ENCODE peak calls at places on chromosomes 3 and 15, in ten cellular contexts. P, J, L, Q, B, V, I, D, M and T are unnamed samples.
A peak's percentile ranks its signal among the peaks of the same experiment; 100 is the strongest.

GRCh38 chr3:194690501-194691372 is 5.1 kb downstream of the FAM43A start:
- DNase-seq in P (no peak), D (no peak), M (no peak), J (no peak), L (no peak), B (no peak), I (peak; percentile 47), Q (no peak), V (no peak), T (no peak)

GRCh38 chr3:43290961-43291360 is 4.6 kb downstream of the SNRK start:
- DNase-seq in V (no peak), M (no peak), Q (no peak), I (peak; percentile 27), J (no peak), P (no peak), B (no peak), L (no peak), D (no peak), T (no peak)

GRCh38 chr15:89088605-89089315 is 504 bp downstream of the ABHD2 start:
- DNase-seq in M (peak; percentile 21), I (no peak), Q (peak; percentile 58), D (no peak), B (no peak), L (no peak), J (no peak), V (peak; percentile 73), P (no peak), T (no peak)

GRCh38 chr3:171712168-171712938 is 97.9 kb downstream of the PLD1 start:
- DNase-seq in J (no peak), L (no peak), M (no peak), V (no peak), Q (no peak), I (no peak), B (no peak), P (no peak), D (no peak), T (no peak)

GRCh38 chr3:105791919-105792786 is 76.7 kb downstream of the CBLB start:
- DNase-seq in Q (no peak), B (no peak), L (no peak), D (no peak), P (peak; percentile 55), J (no peak), V (peak; percentile 74), I (no peak), M (no peak), T (no peak)

GRCh38 chr3:124846189-124846588 is 41.0 kb downstream of the ITGB5 start:
- DNase-seq in L (no peak), M (no peak), B (no peak), I (no peak), D (no peak), J (no peak), Q (no peak), P (no peak), V (no peak), T (no peak)

GRCh38 chr3:161070252-161070930 is 34.8 kb downstream of the B3GALNT1 start:
- DNase-seq in I (peak; percentile 72), Q (no peak), V (no peak), B (no peak), J (no peak), P (no peak), D (no peak), M (no peak), L (no peak), T (no peak)

GRCh38 chr15:81394609-81395008 is 20.6 kb upstream of the TMC3 start:
- DNase-seq in J (no peak), L (peak; percentile 62), M (no peak), P (no peak), B (no peak), V (no peak), D (no peak), Q (no peak), I (peak; percentile 40), T (no peak)

GRCh38 chr3:47016934-47017435 is 37.5 kb downstream of the NBEAL2 start:
- DNase-seq in I (peak; percentile 41), Q (no peak), L (no peak), B (no peak), M (peak; percentile 40), J (peak; percentile 49), P (peak; percentile 72), V (no peak), D (no peak), T (no peak)

GRCh38 chr15:75065467-75065850 is 42.1 kb downstream of the PPCDC start:
- DNase-seq in J (no peak), P (no peak), Q (no peak), D (no peak), I (peak; percentile 45), L (no peak), M (no peak), B (no peak), V (peak; percentile 65), T (no peak)

GRCh38 chr3:38609386-38610111 is 39.9 kb downstream of the SCN5A start:
- DNase-seq in D (no peak), V (peak; percentile 17), J (no peak), I (no peak), P (no peak), M (no peak), B (no peak), L (no peak), Q (no peak), T (no peak)

GRCh38 chr3:134652409-134652831 is 1.6 kb upstream of the KY start:
- DNase-seq in Q (no peak), P (no peak), J (no peak), B (no peak), I (no peak), D (no peak), M (no peak), V (no peak), L (no peak), T (no peak)

GRCh38 chr3:48507256-48508061 is 3.5 kb upstream of the SHISA5 start:
- DNase-seq in I (peak; percentile 98), P (peak; percentile 77), V (no peak), J (peak; percentile 81), M (peak; percentile 82), B (peak; percentile 40), D (no peak), L (peak; percentile 68), Q (peak; percentile 77), T (peak; percentile 81)